ENCODE peak calls at places on chromosomes 1 and 21, in six cellular contexts. Y is IMR-90; X is MM.1S; Q is CD4-positive, CD25-positive, alpha-beta regulatory T cell; T is adrenal gland; O is cardiac fibroblast. A is an unnamed sample.

GRCh38 chr1:201751872-201752271 is 77.1 kb upstream of the IPO9 start:
- DNase-seq in Y (peak; percentile 49), X (no peak), Q (no peak), T (no peak), O (peak; percentile 63), A (peak; percentile 50)

GRCh38 chr1:72186733-72187307 is 95.5 kb downstream of the NEGR1 start:
- DNase-seq in Y (peak; percentile 38), X (peak; percentile 21), Q (no peak), T (no peak), O (peak; percentile 48), A (no peak)

GRCh38 chr1:241225741-241226140 is 131.3 kb downstream of the RGS7 start:
- DNase-seq in Y (no peak), X (no peak), Q (no peak), T (no peak), O (no peak), A (no peak)

GRCh38 chr1:41773144-41773571 is 145.6 kb downstream of the HIVEP3 start:
- DNase-seq in Y (peak; percentile 80), X (no peak), Q (no peak), T (no peak), O (peak; percentile 91), A (peak; percentile 51)

GRCh38 chr1:201745023-201745422 is 83.9 kb upstream of the IPO9 start:
- DNase-seq in Y (peak; percentile 96), X (no peak), Q (no peak), T (no peak), O (peak; percentile 83), A (no peak)

GRCh38 chr1:174923820-174924219 is 75.9 kb upstream of the CACYBP start:
- DNase-seq in Y (no peak), X (no peak), Q (no peak), T (no peak), O (no peak), A (no peak)

GRCh38 chr1:182185822-182186756 is 124.6 kb upstream of the ZNF648 start:
- DNase-seq in Y (peak; percentile 47), X (no peak), Q (no peak), T (no peak), O (no peak), A (peak; percentile 95)

GRCh38 chr1:16980473-16981268 is at the start of gene MFAP2:
- DNase-seq in Y (no peak), X (no peak), Q (no peak), T (no peak), O (peak; percentile 52), A (no peak)

GRCh38 chr1:103527331-103527730 is 1.8 kb downstream of the RNPC3 start:
- DNase-seq in Y (no peak), X (no peak), Q (no peak), T (no peak), O (no peak), A (no peak)

GRCh38 chr21:21101911-21102310 is 103.7 kb downstream of the NCAM2 start:
- DNase-seq in Y (peak; percentile 85), X (peak; percentile 46), Q (no peak), T (peak; percentile 60), O (peak; percentile 60), A (no peak)

GRCh38 chr1:115807723-115808122 is 33.2 kb downstream of the NHLH2 start:
- DNase-seq in Y (peak; percentile 66), X (peak; percentile 50), Q (no peak), T (peak; percentile 79), O (peak; percentile 83), A (peak; percentile 32)

GRCh38 chr1:51247022-51247421 is 10.9 kb downstream of the RNF11 start:
- DNase-seq in Y (no peak), X (peak; percentile 50), Q (no peak), T (no peak), O (no peak), A (no peak)

GRCh38 chr1:155981266-155982088 is 3.1 kb upstream of the ARHGEF2 start:
- DNase-seq in Y (peak; percentile 89), X (peak; percentile 71), Q (no peak), T (no peak), O (peak; percentile 84), A (peak; percentile 43)

GRCh38 chr1:33039840-33040239 is 3.2 kb upstream of the AK2 start:
- DNase-seq in Y (no peak), X (no peak), Q (no peak), T (no peak), O (no peak), A (no peak)

GRCh38 chr1:211259596-211260126 is 495 bp downstream of the RCOR3 start:
- DNase-seq in Y (no peak), X (peak; percentile 63), Q (peak; percentile 57), T (peak; percentile 69), O (peak; percentile 78), A (no peak)

GRCh38 chr1:209648931-209649776 is 3.1 kb downstream of the LAMB3 start:
- DNase-seq in Y (peak; percentile 96), X (no peak), Q (no peak), T (peak; percentile 70), O (peak; percentile 91), A (peak; percentile 93)

GRCh38 chr1:56414728-56415224 is 164.6 kb downstream of the PLPP3 start:
- DNase-seq in Y (no peak), X (no peak), Q (no peak), T (no peak), O (no peak), A (no peak)

GRCh38 chr1:94622757-94623156 is 81.2 kb upstream of the F3 start:
- DNase-seq in Y (peak; percentile 61), X (no peak), Q (no peak), T (no peak), O (peak; percentile 76), A (peak; percentile 53)

GRCh38 chr1:58815069-58815679 is 31.3 kb upstream of the JUN start:
- DNase-seq in Y (peak; percentile 97), X (peak; percentile 76), Q (peak; percentile 44), T (peak; percentile 90), O (peak; percentile 87), A (peak; percentile 58)

GRCh38 chr1:11929849-11930248 is 3.6 kb upstream of the KIAA2013 start:
- DNase-seq in Y (peak; percentile 71), X (peak; percentile 62), Q (no peak), T (peak; percentile 83), O (peak; percentile 85), A (no peak)

GRCh38 chr1:183685112-183685713 is 32.1 kb upstream of the APOBEC4 start:
- DNase-seq in Y (peak; percentile 56), X (peak; percentile 82), Q (no peak), T (peak; percentile 44), O (peak; percentile 74), A (no peak)

GRCh38 chr1:165116732-165117131 is 239.8 kb downstream of the LMX1A start:
- DNase-seq in Y (peak; percentile 56), X (no peak), Q (no peak), T (peak; percentile 22), O (peak; percentile 31), A (no peak)

GRCh38 chr1:107139833-107140702 is 771 bp upstream of the NTNG1 start:
- DNase-seq in Y (peak; percentile 36), X (no peak), Q (no peak), T (no peak), O (peak; percentile 29), A (peak; percentile 43)

GRCh38 chr21:24995206-24995605 is 612.1 kb downstream of the MRPL39 start:
- DNase-seq in Y (no peak), X (no peak), Q (no peak), T (no peak), O (no peak), A (no peak)

GRCh38 chr21:18970941-18971340 is 567.4 kb upstream of the TMPRSS15 start:
- DNase-seq in Y (no peak), X (no peak), Q (no peak), T (no peak), O (no peak), A (no peak)

GRCh38 chr21:35905973-35906357 is 154.4 kb downstream of the SETD4 start:
- DNase-seq in Y (no peak), X (no peak), Q (no peak), T (no peak), O (no peak), A (no peak)
- H3K4me3 ChIP-seq in Y (no peak overlapping the region), X (no peak overlapping the region), Q (no peak overlapping the region), T (no peak overlapping the region), O (no peak overlapping the region), A (no peak overlapping the region)

DNA sequence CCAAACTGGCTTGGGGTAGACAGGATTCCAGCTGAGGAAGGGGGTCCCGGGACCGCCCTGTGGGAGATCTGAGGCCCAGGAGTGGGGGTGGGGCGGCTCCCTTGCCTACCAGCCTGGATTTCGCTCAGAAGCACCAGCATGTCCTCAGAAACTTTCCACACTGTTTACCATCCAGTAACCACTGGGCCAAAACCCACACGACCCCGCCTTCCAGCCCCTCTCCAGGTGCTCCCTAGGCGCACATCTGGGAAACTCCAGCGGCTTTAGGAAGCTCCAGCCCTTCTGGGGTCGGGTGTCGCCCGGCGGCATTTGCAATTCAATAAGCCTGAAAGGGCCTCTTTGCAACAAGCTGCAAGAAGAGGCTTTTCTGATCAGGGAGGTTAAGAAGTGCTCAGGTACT is 4.6 kb downstream of the RIPK4 start:
- DNase-seq in Y (no peak), X (no peak), Q (no peak), T (no peak), O (no peak), A (no peak)
- H3K4me3 ChIP-seq in Y (no peak overlapping the region), X (no peak overlapping the region), Q (no peak overlapping the region), T (no peak overlapping the region), O (no peak overlapping the region), A (peak overlapping the region; percentile 90)

GRCh38 chr21:33230518-33231324 is 983 bp downstream of the IFNAR2 start:
- DNase-seq in Y (peak; percentile 75), X (peak; percentile 66), Q (peak; percentile 41), T (peak; percentile 43), O (peak; percentile 59), A (peak; percentile 61)

GRCh38 chr21:33229099-33229775 is 501 bp upstream of the IFNAR2 start:
- DNase-seq in Y (no peak), X (peak; percentile 77), Q (no peak), T (no peak), O (no peak), A (no peak)

GRCh38 chr21:33232640-33233039 is 2.9 kb downstream of the IFNAR2 start:
- DNase-seq in Y (no peak), X (peak; percentile 23), Q (no peak), T (no peak), O (peak; percentile 26), A (no peak)

GRCh38 chr21:33229776-33230517 is at the start of gene IFNAR2:
- DNase-seq in Y (peak; percentile 39), X (peak; percentile 84), Q (peak; percentile 71), T (peak; percentile 64), O (peak; percentile 67), A (no peak)

GRCh38 chr21:33231526-33231925 is 1.8 kb downstream of the IFNAR2 start:
- DNase-seq in Y (no peak), X (no peak), Q (no peak), T (no peak), O (no peak), A (no peak)
- H3K4me3 ChIP-seq in Y (no peak overlapping the region), X (peak overlapping the region; percentile 89), Q (peak overlapping the region; percentile 96), T (no peak overlapping the region), O (no peak overlapping the region), A (peak overlapping the region; percentile 2)

GRCh38 chr1:225738763-225739162 is 38.9 kb upstream of the SRP9 start:
- DNase-seq in Y (no peak), X (no peak), Q (no peak), T (no peak), O (no peak), A (no peak)

GRCh38 chr1:225736651-225737097 is 41.0 kb upstream of the SRP9 start:
- DNase-seq in Y (no peak), X (no peak), Q (no peak), T (no peak), O (no peak), A (no peak)

GRCh38 chr1:225737179-225737578 is 40.4 kb upstream of the SRP9 start:
- DNase-seq in Y (no peak), X (no peak), Q (no peak), T (no peak), O (no peak), A (no peak)

GRCh38 chr1:225739542-225740107 is 38.0 kb upstream of the SRP9 start:
- DNase-seq in Y (no peak), X (no peak), Q (no peak), T (no peak), O (no peak), A (no peak)

GRCh38 chr1:225737866-225738265 is 39.8 kb upstream of the SRP9 start:
- DNase-seq in Y (no peak), X (no peak), Q (no peak), T (no peak), O (no peak), A (no peak)
- H3K4me3 ChIP-seq in Y (no peak overlapping the region), X (no peak overlapping the region), Q (no peak overlapping the region), T (no peak overlapping the region), O (no peak overlapping the region), A (no peak overlapping the region)